ENCODE peak calls at places on chromosomes 11 and 22, in five cellular contexts. S is cardiac muscle cell, F is Peyer's patch, Y is MM.1S, O is kidney. I is an unnamed sample.

GRCh38 chr22:38802671-38803121 is 8.8 kb upstream of the DNAL4 start:
- DNase-seq in F (peak), S (peak), O (peak), Y (no peak), I (peak)

GRCh38 chr22:37561209-37562048 is 1.1 kb downstream of the CDC42EP1 start:
- DNase-seq in O (peak), S (peak), F (peak), Y (peak), I (peak)

GRCh38 chr22:39173787-39174497 is 21.5 kb upstream of the CBX7 start:
- DNase-seq in O (no peak), Y (no peak), F (peak), S (peak), I (no peak)

GRCh38 chr22:21642584-21643448 is 714 bp downstream of the SDF2L1 start:
- DNase-seq in Y (peak), S (peak), F (peak), O (peak), I (no peak)

GRCh38 chr11:106327134-106327533 is 249.7 kb downstream of the AASDHPPT start:
- DNase-seq in Y (no peak), O (no peak), F (no peak), S (no peak), I (no peak)

GRCh38 chr22:21942407-21942895 is 10.2 kb downstream of the PPM1F start:
- DNase-seq in S (peak), F (peak), O (peak), Y (no peak), I (peak)

GRCh38 chr11:110425751-110426545 is 3.8 kb upstream of the FDX1 start:
- DNase-seq in O (no peak), S (peak), F (no peak), Y (no peak), I (no peak)

GRCh38 chr22:44347549-44347948 is 34.8 kb upstream of the SHISAL1 start:
- DNase-seq in O (no peak), F (no peak), Y (peak), S (no peak), I (no peak)

GRCh38 chr11:86089659-86090058 is 20.8 kb upstream of the PICALM start:
- DNase-seq in S (peak), Y (no peak), O (no peak), F (no peak), I (no peak)

GRCh38 chr11:116515666-116516184 is 257.1 kb downstream of the BUD13 start:
- DNase-seq in F (peak), O (no peak), S (no peak), Y (no peak), I (no peak)

GRCh38 chr11:21711341-21711740 is 481.5 kb upstream of the ANO5 start:
- DNase-seq in F (no peak), S (no peak), Y (no peak), O (no peak), I (no peak)

GRCh38 chr22:27557554-27558060 is 243.9 kb downstream of the MN1 start:
- DNase-seq in O (no peak), S (no peak), F (no peak), Y (no peak), I (no peak)

GRCh38 chr11:26297179-26297970 is 34.6 kb upstream of the ANO3 start:
- DNase-seq in O (no peak), S (peak), Y (peak), F (no peak), I (no peak)

GRCh38 chr22:46070215-46070721 is 80.1 kb upstream of the PPARA start:
- DNase-seq in Y (peak), S (peak), F (peak), O (peak), I (peak)

GRCh38 chr11:65479184-65480145 is 19.4 kb upstream of the MALAT1 start:
- DNase-seq in S (peak), F (peak), Y (no peak), O (peak), I (no peak)

GRCh38 chr11:48003926-48004325 is 23.6 kb downstream of the PTPRJ start:
- DNase-seq in Y (no peak), S (no peak), O (no peak), F (no peak), I (no peak)

GRCh38 chr22:24424001-24424900 is 3.1 kb upstream of the ADORA2A start:
- DNase-seq in F (no peak), Y (peak), O (peak), S (no peak), I (no peak)

GRCh38 chr22:20859615-20860014 is 808 bp downstream of the SNAP29 start:
- DNase-seq in S (no peak), Y (peak), F (no peak), O (peak), I (no peak)

GRCh38 chr11:91373497-91373896 is 851.1 kb upstream of the FAT3 start:
- DNase-seq in S (no peak), O (no peak), F (no peak), Y (no peak), I (no peak)

GRCh38 chr11:93000511-93001476 is 31.3 kb downstream of the MTNR1B start:
- DNase-seq in F (no peak), S (peak), O (no peak), Y (no peak), I (no peak)

GRCh38 chr11:134613646-134614045 is 201.6 kb upstream of the B3GAT1 start:
- DNase-seq in Y (no peak), S (no peak), F (no peak), O (no peak), I (no peak)

GRCh38 chr11:113553235-113553634 is 78.0 kb upstream of the DRD2 start:
- DNase-seq in O (no peak), F (no peak), S (peak), Y (no peak), I (no peak)

GRCh38 chr11:130162733-130163132 is 3.2 kb downstream of the ST14 start:
- DNase-seq in S (peak), O (no peak), F (peak), Y (peak), I (no peak)

GRCh38 chr11:47967577-47968230 is 12.7 kb upstream of the PTPRJ start:
- DNase-seq in O (no peak), Y (no peak), F (no peak), S (no peak), I (no peak)

GRCh38 chr11:10494636-10495463 is 39.8 kb downstream of the AMPD3 start:
- DNase-seq in F (no peak), O (no peak), Y (no peak), S (no peak), I (no peak)

GRCh38 chr11:106691807-106692365 is 326.4 kb downstream of the GUCY1A2 start:
- DNase-seq in Y (no peak), O (no peak), S (peak), F (no peak), I (no peak)

GRCh38 chr11:131932584-131933360 is 562.4 kb downstream of the NTM start:
- DNase-seq in S (no peak), O (no peak), Y (no peak), F (no peak), I (no peak)

DNA sequence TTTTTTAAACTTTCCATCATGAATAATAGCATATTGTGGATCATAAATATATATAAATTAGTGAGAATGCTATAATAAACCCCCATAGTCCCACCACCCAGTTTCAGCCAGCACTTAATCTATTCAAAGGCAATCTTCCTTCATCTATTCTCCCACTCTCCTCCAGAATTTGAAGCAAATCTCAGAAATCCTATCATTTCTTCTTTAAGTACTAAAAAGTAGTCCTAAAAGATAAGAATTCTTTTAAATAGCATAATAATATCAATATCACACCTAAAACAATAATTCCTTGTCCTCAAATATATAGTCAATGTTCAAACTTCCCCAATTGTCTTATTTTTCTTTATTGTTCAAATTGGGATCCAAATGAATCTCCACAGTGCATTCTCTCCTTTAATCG is 24.6 kb upstream of the ROBO3 start:
- DNase-seq in F (no peak), Y (no peak), O (no peak), S (no peak), I (no peak)
- H3K27ac ChIP-seq in F (no peak), Y (no peak), O (no peak), S (no peak), I (no peak)

GRCh38 chr22:47228767-47229166 is 466.3 kb downstream of the TBC1D22A start:
- DNase-seq in O (no peak), Y (no peak), S (no peak), F (no peak), I (no peak)

GRCh38 chr22:47231759-47232158 is 469.3 kb downstream of the TBC1D22A start:
- DNase-seq in Y (no peak), O (no peak), F (no peak), S (no peak), I (no peak)

GRCh38 chr22:47233316-47234243 is 471.1 kb downstream of the TBC1D22A start:
- DNase-seq in S (no peak), O (no peak), Y (no peak), F (no peak), I (no peak)

GRCh38 chr22:47232753-47233152 is 470.3 kb downstream of the TBC1D22A start:
- DNase-seq in O (no peak), Y (no peak), F (no peak), S (no peak), I (no peak)

DNA sequence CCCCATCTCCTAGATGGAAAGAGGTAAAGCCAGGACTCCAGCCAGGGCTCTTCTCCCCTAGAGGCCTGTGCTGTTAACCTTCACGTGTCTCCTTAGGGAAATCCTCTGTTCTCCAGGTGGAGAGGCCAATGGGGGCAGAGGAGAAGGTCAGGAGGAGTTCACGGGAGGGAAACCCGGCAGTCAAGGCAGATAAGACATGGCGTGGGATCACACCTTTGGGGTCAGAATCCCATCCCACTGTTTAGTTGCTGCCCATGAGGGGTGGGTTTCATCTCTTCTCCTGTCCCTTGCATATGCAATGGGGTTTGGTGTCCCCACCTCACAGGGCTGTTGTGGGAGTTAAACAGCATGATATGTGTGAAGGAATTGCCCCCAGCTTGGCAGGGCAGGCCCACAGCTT is 469.7 kb downstream of the TBC1D22A start:
- DNase-seq in Y (no peak), O (no peak), F (no peak), S (no peak), I (no peak)
- H3K27ac ChIP-seq in Y (no peak), O (no peak), F (no peak), S (no peak), I (no peak)

GRCh38 chr22:36337365-36338130 is 50.2 kb downstream of the MYH9 start:
- DNase-seq in F (no peak), Y (no peak), S (no peak), O (no peak), I (no peak)

GRCh38 chr22:36336246-36337182 is 51.3 kb downstream of the MYH9 start:
- DNase-seq in S (no peak), F (no peak), O (no peak), Y (no peak), I (no peak)

GRCh38 chr22:36334838-36335603 is 52.7 kb downstream of the MYH9 start:
- DNase-seq in O (no peak), Y (no peak), F (no peak), S (peak), I (no peak)

GRCh38 chr22:36334081-36334831 is 53.5 kb downstream of the MYH9 start:
- DNase-seq in S (no peak), F (no peak), O (no peak), Y (no peak), I (no peak)

GRCh38 chr22:36335621-36336020 is 52.1 kb downstream of the MYH9 start:
- DNase-seq in Y (no peak), S (no peak), O (no peak), F (no peak), I (no peak)
- H3K27ac ChIP-seq in Y (peak), S (peak), O (peak), F (peak), I (peak)

GRCh38 chr22:19480789-19481188 is 1.1 kb downstream of the CDC45 start:
- DNase-seq in S (no peak), Y (no peak), F (no peak), O (no peak), I (no peak)
- H3K27ac ChIP-seq in S (no peak), Y (no peak), F (no peak), O (no peak), I (no peak)

DNA sequence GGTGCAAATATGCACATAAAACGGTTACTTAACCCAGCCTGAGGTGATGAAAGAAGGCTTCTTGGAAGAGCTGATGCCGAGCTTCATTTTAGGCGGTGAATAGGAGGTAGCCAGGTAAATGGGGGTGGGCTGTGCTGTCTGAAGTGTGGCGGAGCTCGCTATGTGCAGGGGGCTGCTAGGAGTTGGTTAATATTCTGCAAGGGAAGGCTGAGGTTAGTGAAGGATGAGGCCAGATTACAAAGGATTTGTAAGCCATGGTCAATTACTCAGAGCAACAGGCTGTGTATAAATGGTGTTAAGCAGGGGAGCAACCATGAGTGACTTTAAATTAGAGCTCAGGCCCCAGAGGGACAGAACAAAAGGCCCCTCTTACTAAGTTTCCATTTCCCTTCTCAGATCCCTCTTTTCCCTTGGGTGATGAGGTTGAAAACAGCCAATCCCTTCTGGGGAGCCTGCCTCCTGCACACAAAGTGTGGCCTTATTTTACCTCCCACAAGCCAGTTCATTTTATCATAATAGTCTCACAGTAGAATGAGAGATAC is 7.3 kb upstream of the MCAM start:
- DNase-seq in O (no peak), Y (no peak), F (no peak), S (no peak), I (no peak)
- H3K27ac ChIP-seq in O (no peak), Y (no peak), F (no peak), S (peak), I (no peak)

GRCh38 chr22:42673898-42674390 is 24.8 kb upstream of the CYB5R3 start:
- DNase-seq in Y (no peak), O (no peak), F (no peak), S (peak), I (no peak)
- H3K27ac ChIP-seq in Y (no peak), O (peak), F (no peak), S (no peak), I (peak)

GRCh38 chr11:67466367-67466766 is 2.7 kb downstream of the TMEM134 start:
- DNase-seq in O (no peak), S (no peak), F (no peak), Y (no peak), I (no peak)

GRCh38 chr11:67468509-67468834 is 579 bp downstream of the TMEM134 start:
- DNase-seq in Y (no peak), S (no peak), F (no peak), O (no peak), I (no peak)

GRCh38 chr11:67468835-67469811 is at the start of gene TMEM134:
- DNase-seq in F (peak), Y (peak), O (peak), S (peak), I (peak)

GRCh38 chr11:67466962-67467771 is 1.9 kb downstream of the TMEM134 start:
- DNase-seq in O (peak), F (no peak), S (no peak), Y (no peak), I (no peak)

DNA sequence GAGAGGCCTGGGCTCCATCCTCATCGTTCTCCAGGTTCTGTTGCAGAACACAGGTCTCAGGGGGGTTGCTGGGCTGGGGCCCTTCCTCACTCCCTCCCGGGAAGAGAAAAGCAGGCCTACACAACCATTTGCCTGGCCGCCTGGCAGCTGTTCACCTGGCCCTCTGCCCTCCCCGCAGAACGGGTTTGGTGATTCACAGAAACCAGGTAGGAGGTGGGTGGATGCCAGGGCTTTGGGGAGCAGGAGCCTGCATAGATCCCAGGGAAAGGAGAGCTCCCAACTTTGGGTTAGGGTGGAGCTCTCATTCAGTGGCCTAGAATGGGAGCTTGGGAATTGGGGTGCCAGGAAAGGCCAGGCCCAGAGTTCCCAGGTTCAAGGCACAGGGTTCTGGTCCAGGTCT is 995 bp downstream of the TMEM134 start:
- DNase-seq in S (no peak), F (peak), O (peak), Y (no peak), I (no peak)
- H3K27ac ChIP-seq in S (peak), F (peak), O (peak), Y (no peak), I (peak)

GRCh38 chr11:13380731-13381130 is 82.3 kb downstream of the BTBD10 start:
- DNase-seq in F (no peak), Y (no peak), O (no peak), S (no peak), I (no peak)
- H3K27ac ChIP-seq in F (no peak), Y (no peak), O (no peak), S (no peak), I (no peak)

GRCh38 chr11:2699185-2699530 is 636 bp downstream of the KCNQ1OT1 start:
- DNase-seq in F (peak), O (peak), Y (no peak), S (no peak), I (no peak)
- H3K27ac ChIP-seq in F (peak), O (peak), Y (no peak), S (no peak), I (peak)

GRCh38 chr11:68828155-68828931 is 13.4 kb downstream of the CPT1A start:
- DNase-seq in Y (no peak), S (no peak), O (no peak), F (no peak), I (no peak)

GRCh38 chr11:68827733-68828132 is 14.0 kb downstream of the CPT1A start:
- DNase-seq in Y (no peak), F (no peak), S (no peak), O (no peak), I (no peak)

GRCh38 chr11:68831124-68831523 is 10.6 kb downstream of the CPT1A start:
- DNase-seq in O (no peak), S (no peak), Y (no peak), F (peak), I (no peak)

GRCh38 chr11:68826726-68827125 is 15.0 kb downstream of the CPT1A start:
- DNase-seq in F (no peak), S (no peak), O (no peak), Y (no peak), I (no peak)

GRCh38 chr11:68828957-68829356 is 12.8 kb downstream of the CPT1A start:
- DNase-seq in Y (no peak), S (no peak), F (no peak), O (no peak), I (no peak)
- H3K27ac ChIP-seq in Y (no peak), S (no peak), F (peak), O (no peak), I (peak)